ENCODE peak calls at places on chromosomes 16 and 17, in five cellular contexts. J is SK-N-SH, B is neural progenitor cell, M is hepatocyte, H is OCI-LY7. O is an unnamed sample. For H3K4me1 and H4K20me1, the result is how much of the 10 kb centered on the place peaks cover.

GRCh38 chr16:54930034-54930938 is at the start of gene IRX5:
- DNase-seq in J (peak), B (peak), M (peak), H (peak), O (peak)

GRCh38 chr17:82812058-82812457 is 27.8 kb downstream of the ZNF750 start:
- DNase-seq in J (no peak), B (no peak), M (no peak), H (no peak), O (no peak)

GRCh38 chr17:43219746-43220380 is 8.2 kb downstream of the TMEM106A start:
- DNase-seq in J (no peak), B (no peak), M (no peak), H (no peak), O (no peak)

GRCh38 chr17:77728022-77728671 is 230.4 kb upstream of the TNRC6C start:
- DNase-seq in J (peak), B (no peak), M (peak), H (peak), O (no peak)

GRCh38 chr17:29565643-29566472 is 979 bp downstream of the ABHD15 start:
- DNase-seq in J (peak), B (peak), M (peak), H (peak), O (peak)

GRCh38 chr17:13776027-13776551 is 174.4 kb upstream of the HS3ST3A1 start:
- DNase-seq in J (peak), B (no peak), M (peak), H (no peak), O (no peak)

GRCh38 chr16:55559933-55560516 is 6.5 kb upstream of the CAPNS2 start:
- DNase-seq in J (peak), B (no peak), M (no peak), H (no peak), O (no peak)

GRCh38 chr17:59601130-59601529 is 18.6 kb upstream of the CLTC start:
- DNase-seq in J (no peak), B (no peak), M (no peak), H (no peak), O (no peak)

GRCh38 chr16:30054959-30055553 is 10.5 kb upstream of the ALDOA start:
- DNase-seq in J (peak), B (peak), M (no peak), H (peak), O (peak)

GRCh38 chr16:86755571-86756006 is 177.2 kb downstream of the FOXL1 start:
- DNase-seq in J (no peak), B (no peak), M (no peak), H (no peak), O (no peak)

GRCh38 chr16:20952144-20952797 is 51.7 kb downstream of the LYRM1 start:
- DNase-seq in J (no peak), B (no peak), M (no peak), H (no peak), O (no peak)

GRCh38 chr17:50871898-50872297 is 5.7 kb upstream of the TOB1 start:
- DNase-seq in J (peak), B (no peak), M (peak), H (no peak), O (no peak)

GRCh38 chr16:27764869-27765675 is 215.1 kb downstream of the KATNIP start:
- DNase-seq in J (no peak), B (no peak), M (no peak), H (no peak), O (no peak)

GRCh38 chr17:9389116-9389515 is 186.5 kb downstream of the STX8 start:
- DNase-seq in J (no peak), B (no peak), M (peak), H (no peak), O (peak)

GRCh38 chr17:49018116-49018612 is 21.0 kb downstream of the IGF2BP1 start:
- DNase-seq in J (no peak), B (no peak), M (no peak), H (no peak), O (no peak)

GRCh38 chr17:72657467-72658317 is 434.8 kb downstream of the SLC39A11 start:
- DNase-seq in J (no peak), B (no peak), M (no peak), H (no peak), O (no peak)

GRCh38 chr16:15765880-15766279 is 90.9 kb downstream of the MYH11 start:
- DNase-seq in J (peak), B (peak), M (peak), H (peak), O (peak)

GRCh38 chr16:79991918-79992317 is 391.4 kb upstream of the MAF start:
- DNase-seq in J (no peak), B (no peak), M (no peak), H (no peak), O (no peak)

GRCh38 chr17:29614345-29615047 is 8.2 kb downstream of the CORO6 start:
- DNase-seq in J (peak), B (peak), M (no peak), H (no peak), O (no peak)

GRCh38 chr16:83995756-83996155 is 27.7 kb downstream of the NECAB2 start:
- DNase-seq in J (no peak), B (peak), M (peak), H (no peak), O (no peak)

DNA sequence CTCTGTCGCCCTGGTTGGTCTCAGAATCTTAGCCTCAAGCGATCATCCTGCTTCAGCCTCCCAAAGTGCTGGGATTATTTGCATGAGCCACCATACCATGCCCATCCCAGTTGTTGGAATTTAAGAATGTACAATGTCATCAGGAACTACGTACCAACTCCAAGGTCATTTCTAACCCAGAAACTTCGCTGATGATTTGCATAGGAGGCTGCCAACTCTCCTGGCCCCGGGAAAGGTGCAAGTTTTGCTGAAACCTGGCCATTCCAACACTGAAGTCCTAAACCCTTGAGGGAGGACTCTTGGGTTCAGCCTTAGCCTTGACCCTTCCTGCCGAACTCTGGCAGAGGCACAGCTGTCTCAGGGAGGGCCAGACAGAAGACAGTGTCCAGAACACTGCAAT is 2.9 kb upstream of the KIFC3 start:
- DNase-seq in J (no peak), B (no peak), M (no peak), H (no peak), O (no peak)
- H3K4me1 ChIP-seq in J (under half), B (under half), M (half or more), H (under half), O (under half)

GRCh38 chr17:57935833-57936807 is 19.1 kb downstream of the CUEDC1 start:
- DNase-seq in J (peak), B (peak), M (no peak), H (no peak), O (no peak)
- TF ChIP-seq EZH2phosphoT487 in J (no peak), B (no peak), M (no peak), H (no peak), O (no peak)

DNA sequence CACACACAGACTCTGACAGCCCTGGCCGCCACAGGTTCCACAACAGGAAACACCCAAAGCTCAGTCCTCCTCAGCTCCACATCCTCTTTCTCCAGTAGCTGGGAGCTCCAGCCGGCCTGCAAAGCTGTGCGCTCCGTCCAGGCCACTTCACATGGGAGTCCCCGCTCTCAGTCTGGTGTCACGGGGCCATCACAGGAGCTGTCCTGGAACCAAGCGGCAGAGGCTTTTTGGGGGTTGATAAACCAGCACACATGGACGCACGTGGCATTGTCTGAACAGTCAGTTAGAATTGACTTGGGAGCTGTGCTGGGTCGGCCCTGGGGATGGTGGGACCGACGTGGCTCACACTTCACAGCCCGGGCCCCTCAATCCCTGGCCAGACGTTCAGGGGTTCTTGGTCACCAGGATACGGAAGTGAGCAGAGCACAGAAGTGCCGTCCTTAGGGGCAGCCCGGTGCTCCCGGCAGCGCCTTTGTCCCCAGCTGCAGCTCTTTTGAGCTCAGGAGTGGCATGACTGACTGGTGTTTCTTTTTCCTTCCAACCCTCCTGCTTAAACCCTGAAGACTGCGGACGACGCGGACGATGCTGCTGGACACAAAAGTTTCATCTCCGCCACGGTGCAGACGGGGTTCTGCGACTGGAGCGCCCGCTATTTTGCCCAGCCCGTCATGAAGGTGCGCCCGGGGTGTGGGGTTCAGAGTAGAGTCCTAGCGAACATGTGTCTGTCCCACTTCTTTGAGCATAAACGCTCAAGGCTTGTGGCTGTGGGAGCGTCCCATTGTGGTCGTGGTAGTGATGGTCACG is 66.6 kb upstream of the CHMP6 start:
- DNase-seq in J (no peak), B (no peak), M (no peak), H (no peak), O (no peak)
- H4K20me1 ChIP-seq in J (under half), B (under half), M (under half), H (under half), O (under half)

GRCh38 chr17:21162394-21162775 is 35.6 kb downstream of the DHRS7B start:
- DNase-seq in J (no peak), B (no peak), M (no peak), H (no peak), O (no peak)

GRCh38 chr17:21164226-21165019 is 37.7 kb downstream of the DHRS7B start:
- DNase-seq in J (no peak), B (no peak), M (no peak), H (peak), O (no peak)

GRCh38 chr17:21160401-21160800 is 33.6 kb downstream of the DHRS7B start:
- DNase-seq in J (no peak), B (no peak), M (no peak), H (no peak), O (no peak)

GRCh38 chr17:21163101-21163500 is 36.3 kb downstream of the DHRS7B start:
- DNase-seq in J (no peak), B (no peak), M (no peak), H (no peak), O (peak)

DNA sequence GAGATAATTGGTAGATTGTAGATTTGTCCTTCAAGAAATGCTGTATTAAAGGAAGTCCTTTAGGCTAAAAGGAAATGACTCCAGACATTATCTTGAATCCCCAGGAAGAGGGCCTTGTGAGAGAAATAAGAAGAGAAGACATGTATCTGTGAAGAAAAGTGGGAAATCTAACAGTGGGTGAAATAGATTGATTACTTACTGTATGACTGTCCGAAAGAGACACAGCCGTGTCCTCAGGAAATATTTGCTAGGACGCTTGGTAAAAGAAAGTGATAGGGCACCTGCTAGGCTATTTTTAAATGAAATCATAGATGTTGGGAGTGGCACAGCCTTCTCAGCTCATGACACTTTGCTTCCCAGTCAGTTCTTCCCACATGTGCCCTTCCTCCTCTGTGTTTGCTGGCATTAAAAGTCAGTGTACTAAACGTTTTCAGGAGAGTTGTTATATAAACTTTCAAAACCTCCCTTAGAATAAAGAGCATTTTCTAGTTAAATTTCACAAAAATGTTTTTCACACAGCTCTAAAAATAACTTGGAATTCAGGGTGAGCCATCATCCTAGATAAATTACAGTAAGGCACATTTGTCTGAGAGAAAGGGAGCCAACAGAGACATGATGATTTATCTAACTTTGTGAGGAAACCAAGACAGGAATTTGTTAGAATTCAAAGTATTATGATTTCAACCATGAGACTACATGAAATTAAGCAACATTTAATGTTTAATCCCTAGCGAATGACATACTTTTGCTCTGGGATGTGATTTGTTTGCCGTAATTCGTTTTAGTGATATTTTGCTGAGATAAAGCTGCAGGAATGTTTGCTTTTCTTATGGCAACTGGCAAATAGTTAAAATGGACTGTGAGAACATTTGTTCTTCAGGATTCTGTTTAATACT is 35.0 kb downstream of the DHRS7B start:
- DNase-seq in J (no peak), B (no peak), M (no peak), H (no peak), O (no peak)
- H3K4me1 ChIP-seq in J (under half), B (under half), M (under half), H (under half), O (under half)

DNA sequence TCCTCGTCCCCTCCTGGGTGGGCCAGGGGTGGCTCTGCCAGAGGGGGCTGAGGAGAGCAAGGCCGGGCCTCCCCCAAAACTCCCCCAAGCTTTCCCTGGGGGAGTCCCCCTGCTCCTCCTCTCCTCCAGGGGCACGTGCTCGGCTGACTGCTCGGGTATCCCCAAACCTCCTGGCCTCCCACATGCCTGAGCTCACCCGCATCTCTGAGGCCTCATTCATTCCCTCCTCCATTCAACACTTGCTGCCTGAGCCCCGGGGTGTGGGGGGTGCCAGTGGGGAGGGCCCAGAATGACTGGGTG is 83.1 kb downstream of the RTN4RL1 start:
- DNase-seq in J (no peak), B (no peak), M (no peak), H (no peak), O (no peak)
- TF ChIP-seq EZH2phosphoT487 in J (no peak), B (no peak), M (no peak), H (no peak), O (no peak)

GRCh38 chr16:10920726-10921427 is 21.4 kb downstream of the DEXI start:
- DNase-seq in J (no peak), B (no peak), M (no peak), H (no peak), O (no peak)
- H4K20me1 ChIP-seq in J (under half), B (under half), M (under half), H (under half), O (under half)

DNA sequence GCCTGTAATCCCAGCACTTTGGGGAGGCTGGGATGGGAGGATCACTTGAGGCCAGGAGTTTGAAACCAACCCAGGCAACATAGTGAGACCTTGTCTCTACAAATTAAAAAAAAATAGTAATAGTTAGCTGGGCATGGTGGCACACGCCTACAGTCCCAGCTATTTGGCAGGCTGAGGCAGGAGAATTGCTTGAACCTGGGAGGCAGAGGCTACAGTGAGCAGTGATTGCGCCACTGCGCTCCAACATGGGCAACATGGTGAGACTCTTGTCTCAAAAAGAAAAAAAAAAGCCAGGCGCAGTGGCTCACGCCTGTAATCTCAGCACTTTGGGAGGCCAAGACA is 56.9 kb upstream of the MRTFB start:
- DNase-seq in J (no peak), B (no peak), M (no peak), H (no peak), O (no peak)
- H3K4me1 ChIP-seq in J (under half), B (under half), M (under half), H (under half), O (under half)

GRCh38 chr16:78579020-78579419 is 479.6 kb downstream of the WWOX start:
- DNase-seq in J (no peak), B (no peak), M (no peak), H (no peak), O (no peak)

GRCh38 chr16:78584991-78585390 is 485.5 kb downstream of the WWOX start:
- DNase-seq in J (no peak), B (no peak), M (no peak), H (no peak), O (no peak)

GRCh38 chr16:78589331-78589730 is 489.9 kb downstream of the WWOX start:
- DNase-seq in J (no peak), B (no peak), M (no peak), H (no peak), O (no peak)

GRCh38 chr16:78584213-78584860 is 484.9 kb downstream of the WWOX start:
- DNase-seq in J (no peak), B (no peak), M (no peak), H (no peak), O (no peak)
- TF ChIP-seq EZH2phosphoT487 in J (no peak), B (no peak), M (no peak), H (no peak), O (no peak)

O was measured in MM.1S.